ENCODE peak calls at places on chromosomes 12 and 14, in five cellular contexts. One of them, this sample, is unnamed.

GRCh38 chr12:65868133-65868705 is 43.9 kb downstream of the HMGA2 start:
- DNase-seq in PC-9: no peak
- DNase-seq in fibroblast of villous mesenchyme: peak
- DNase-seq in CD4-positive, alpha-beta T cell: no peak
- DNase-seq in kidney epithelial cell: no peak
- DNase-seq in this sample: peak

GRCh38 chr12:104358353-104359003 is 54.9 kb downstream of the EID3 start:
- DNase-seq in fibroblast of villous mesenchyme: peak
- DNase-seq in kidney epithelial cell: no peak
- DNase-seq in CD4-positive, alpha-beta T cell: peak
- DNase-seq in PC-9: peak
- DNase-seq in this sample: peak

GRCh38 chr12:119668315-119668651 is 350 bp downstream of the PRKAB1 start:
- DNase-seq in PC-9: no peak
- DNase-seq in fibroblast of villous mesenchyme: peak
- DNase-seq in kidney epithelial cell: no peak
- DNase-seq in CD4-positive, alpha-beta T cell: no peak
- DNase-seq in this sample: no peak

GRCh38 chr12:52552055-52552454 is 890 bp downstream of the KRT71 start:
- DNase-seq in PC-9: peak
- DNase-seq in kidney epithelial cell: no peak
- DNase-seq in fibroblast of villous mesenchyme: no peak
- DNase-seq in CD4-positive, alpha-beta T cell: no peak
- DNase-seq in this sample: no peak

GRCh38 chr12:124168016-124168415 is 126.9 kb upstream of the RFLNA start:
- DNase-seq in fibroblast of villous mesenchyme: no peak
- DNase-seq in kidney epithelial cell: no peak
- DNase-seq in CD4-positive, alpha-beta T cell: no peak
- DNase-seq in PC-9: no peak
- DNase-seq in this sample: no peak

GRCh38 chr12:93989913-93990312 is 158.5 kb upstream of the PLXNC1 start:
- DNase-seq in CD4-positive, alpha-beta T cell: no peak
- DNase-seq in PC-9: no peak
- DNase-seq in kidney epithelial cell: no peak
- DNase-seq in fibroblast of villous mesenchyme: no peak
- DNase-seq in this sample: no peak

GRCh38 chr12:6765634-6766581 is at the start of gene PTMS:
- DNase-seq in kidney epithelial cell: no peak
- DNase-seq in fibroblast of villous mesenchyme: peak
- DNase-seq in CD4-positive, alpha-beta T cell: no peak
- DNase-seq in PC-9: peak
- DNase-seq in this sample: peak

GRCh38 chr14:68139466-68140110 is 320.0 kb downstream of the RAD51B start:
- DNase-seq in kidney epithelial cell: no peak
- DNase-seq in CD4-positive, alpha-beta T cell: no peak
- DNase-seq in fibroblast of villous mesenchyme: no peak
- DNase-seq in PC-9: peak
- DNase-seq in this sample: no peak

GRCh38 chr14:91501951-91502930 is 7.9 kb downstream of the PPP4R3A start:
- DNase-seq in fibroblast of villous mesenchyme: no peak
- DNase-seq in kidney epithelial cell: peak
- DNase-seq in PC-9: no peak
- DNase-seq in CD4-positive, alpha-beta T cell: no peak
- DNase-seq in this sample: no peak

GRCh38 chr12:49046129-49046895 is 14.3 kb downstream of the KMT2D start:
- DNase-seq in fibroblast of villous mesenchyme: no peak
- DNase-seq in CD4-positive, alpha-beta T cell: no peak
- DNase-seq in PC-9: no peak
- DNase-seq in kidney epithelial cell: no peak
- DNase-seq in this sample: no peak

GRCh38 chr12:49043241-49043640 is 17.4 kb downstream of the KMT2D start:
- DNase-seq in CD4-positive, alpha-beta T cell: no peak
- DNase-seq in fibroblast of villous mesenchyme: no peak
- DNase-seq in kidney epithelial cell: no peak
- DNase-seq in PC-9: no peak
- DNase-seq in this sample: no peak

GRCh38 chr12:49044660-49045059 is 15.9 kb downstream of the KMT2D start:
- DNase-seq in fibroblast of villous mesenchyme: no peak
- DNase-seq in CD4-positive, alpha-beta T cell: no peak
- DNase-seq in kidney epithelial cell: no peak
- DNase-seq in PC-9: no peak
- DNase-seq in this sample: no peak

GRCh38 chr12:49041881-49042484 is 18.6 kb downstream of the KMT2D start:
- DNase-seq in kidney epithelial cell: no peak
- DNase-seq in fibroblast of villous mesenchyme: no peak
- DNase-seq in CD4-positive, alpha-beta T cell: no peak
- DNase-seq in PC-9: no peak
- DNase-seq in this sample: no peak

GRCh38 chr12:49043856-49044258 is 16.7 kb downstream of the KMT2D start:
- DNase-seq in kidney epithelial cell: no peak
- DNase-seq in PC-9: peak
- DNase-seq in fibroblast of villous mesenchyme: peak
- DNase-seq in CD4-positive, alpha-beta T cell: peak
- DNase-seq in this sample: peak
- TF ChIP-seq CTCF in kidney epithelial cell: peak
- TF ChIP-seq CTCF in PC-9: peak
- TF ChIP-seq CTCF in fibroblast of villous mesenchyme: peak
- TF ChIP-seq CTCF in CD4-positive, alpha-beta T cell: peak
- TF ChIP-seq CTCF in this sample: peak

DNA sequence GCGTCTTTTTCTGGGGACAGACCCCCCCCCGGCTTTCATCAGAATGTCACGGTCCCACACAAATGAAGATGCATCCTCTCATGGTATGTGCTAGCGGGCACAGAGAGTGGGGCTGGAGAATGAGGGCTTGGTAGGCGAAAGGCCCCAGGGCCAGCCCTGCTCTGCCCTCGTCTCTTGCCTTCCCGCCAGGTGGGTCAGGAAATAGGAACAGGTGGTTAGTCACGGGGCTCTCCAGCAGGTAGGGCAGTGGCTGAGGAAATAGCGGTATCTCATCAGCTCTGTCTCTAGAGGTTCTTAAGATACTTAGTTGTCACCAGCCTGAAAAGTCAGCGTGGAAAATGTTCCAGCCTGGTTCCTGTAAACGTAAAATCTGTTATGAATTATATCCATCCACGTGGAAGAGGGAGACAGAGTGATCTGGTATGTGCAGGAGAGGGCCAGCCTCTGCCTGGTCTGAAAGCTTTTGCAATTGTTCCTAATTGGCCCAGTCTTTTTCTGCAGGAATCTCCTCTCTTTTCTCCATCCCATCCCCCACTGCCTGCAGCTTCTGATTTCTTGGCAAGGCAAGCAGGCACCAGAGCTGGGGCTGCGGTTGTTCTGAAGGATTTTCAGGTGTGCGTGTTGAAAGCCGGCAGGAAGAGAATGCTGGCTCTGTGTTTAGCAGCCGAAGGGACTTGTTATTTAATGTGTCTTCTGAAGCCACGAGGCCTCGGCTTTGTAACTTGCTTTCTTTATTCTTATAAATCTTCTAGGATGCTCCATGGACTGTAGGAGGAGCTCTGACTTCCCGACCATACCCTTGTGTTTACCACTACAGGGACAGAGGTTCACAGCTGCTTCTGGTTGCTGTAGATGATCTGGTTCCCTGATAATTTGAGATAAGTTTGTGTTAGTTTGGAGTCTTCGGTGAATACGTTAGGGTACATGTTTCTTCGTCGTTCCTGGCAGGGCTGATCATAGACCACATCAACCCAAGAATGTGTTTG is 131.1 kb downstream of the CACNA1C start:
- DNase-seq in kidney epithelial cell: no peak
- DNase-seq in PC-9: no peak
- DNase-seq in fibroblast of villous mesenchyme: peak
- DNase-seq in CD4-positive, alpha-beta T cell: no peak
- DNase-seq in this sample: peak
- TF ChIP-seq CTCF in kidney epithelial cell: peak
- TF ChIP-seq CTCF in PC-9: no peak
- TF ChIP-seq CTCF in fibroblast of villous mesenchyme: peak
- TF ChIP-seq CTCF in CD4-positive, alpha-beta T cell: no peak
- TF ChIP-seq CTCF in this sample: peak

GRCh38 chr12:79119796-79120195 is 255.2 kb downstream of the SYT1 start:
- DNase-seq in CD4-positive, alpha-beta T cell: no peak
- DNase-seq in fibroblast of villous mesenchyme: no peak
- DNase-seq in kidney epithelial cell: no peak
- DNase-seq in PC-9: no peak
- DNase-seq in this sample: no peak

GRCh38 chr12:79125358-79125757 is 260.8 kb downstream of the SYT1 start:
- DNase-seq in kidney epithelial cell: no peak
- DNase-seq in CD4-positive, alpha-beta T cell: no peak
- DNase-seq in fibroblast of villous mesenchyme: no peak
- DNase-seq in PC-9: no peak
- DNase-seq in this sample: no peak

GRCh38 chr12:79115743-79116142 is 251.2 kb downstream of the SYT1 start:
- DNase-seq in kidney epithelial cell: no peak
- DNase-seq in PC-9: no peak
- DNase-seq in CD4-positive, alpha-beta T cell: no peak
- DNase-seq in fibroblast of villous mesenchyme: no peak
- DNase-seq in this sample: no peak

GRCh38 chr12:79124385-79124784 is 259.8 kb downstream of the SYT1 start:
- DNase-seq in PC-9: no peak
- DNase-seq in CD4-positive, alpha-beta T cell: no peak
- DNase-seq in kidney epithelial cell: no peak
- DNase-seq in fibroblast of villous mesenchyme: no peak
- DNase-seq in this sample: no peak

GRCh38 chr12:79121486-79121885 is 256.9 kb downstream of the SYT1 start:
- DNase-seq in fibroblast of villous mesenchyme: no peak
- DNase-seq in kidney epithelial cell: no peak
- DNase-seq in PC-9: no peak
- DNase-seq in CD4-positive, alpha-beta T cell: no peak
- DNase-seq in this sample: no peak
- TF ChIP-seq CTCF in fibroblast of villous mesenchyme: peak
- TF ChIP-seq CTCF in kidney epithelial cell: peak
- TF ChIP-seq CTCF in PC-9: peak
- TF ChIP-seq CTCF in CD4-positive, alpha-beta T cell: no peak
- TF ChIP-seq CTCF in this sample: peak

GRCh38 chr12:53972152-53972702 is 699 bp upstream of the HOXC11 start:
- DNase-seq in CD4-positive, alpha-beta T cell: no peak
- DNase-seq in kidney epithelial cell: no peak
- DNase-seq in fibroblast of villous mesenchyme: no peak
- DNase-seq in PC-9: peak
- DNase-seq in this sample: no peak

GRCh38 chr12:53971686-53972085 is 1.2 kb upstream of the HOXC11 start:
- DNase-seq in kidney epithelial cell: no peak
- DNase-seq in PC-9: no peak
- DNase-seq in CD4-positive, alpha-beta T cell: no peak
- DNase-seq in fibroblast of villous mesenchyme: no peak
- DNase-seq in this sample: no peak

GRCh38 chr12:53969588-53970259 is 3.2 kb upstream of the HOXC11 start:
- DNase-seq in kidney epithelial cell: no peak
- DNase-seq in fibroblast of villous mesenchyme: no peak
- DNase-seq in CD4-positive, alpha-beta T cell: no peak
- DNase-seq in PC-9: no peak
- DNase-seq in this sample: no peak

GRCh38 chr12:53970451-53970850 is 2.5 kb upstream of the HOXC11 start:
- DNase-seq in fibroblast of villous mesenchyme: no peak
- DNase-seq in PC-9: no peak
- DNase-seq in kidney epithelial cell: no peak
- DNase-seq in CD4-positive, alpha-beta T cell: no peak
- DNase-seq in this sample: no peak

GRCh38 chr12:53971129-53971528 is 1.8 kb upstream of the HOXC11 start:
- DNase-seq in CD4-positive, alpha-beta T cell: no peak
- DNase-seq in kidney epithelial cell: no peak
- DNase-seq in PC-9: no peak
- DNase-seq in fibroblast of villous mesenchyme: no peak
- DNase-seq in this sample: no peak
- TF ChIP-seq CTCF in CD4-positive, alpha-beta T cell: no peak
- TF ChIP-seq CTCF in kidney epithelial cell: no peak
- TF ChIP-seq CTCF in PC-9: no peak
- TF ChIP-seq CTCF in fibroblast of villous mesenchyme: no peak
- TF ChIP-seq CTCF in this sample: no peak

GRCh38 chr14:104934380-104934733 is 9.7 kb downstream of the PLD4 start:
- DNase-seq in CD4-positive, alpha-beta T cell: no peak
- DNase-seq in fibroblast of villous mesenchyme: no peak
- DNase-seq in PC-9: no peak
- DNase-seq in kidney epithelial cell: no peak
- DNase-seq in this sample: no peak

GRCh38 chr14:104933721-104934379 is 9.2 kb downstream of the PLD4 start:
- DNase-seq in kidney epithelial cell: no peak
- DNase-seq in PC-9: no peak
- DNase-seq in CD4-positive, alpha-beta T cell: no peak
- DNase-seq in fibroblast of villous mesenchyme: no peak
- DNase-seq in this sample: no peak

GRCh38 chr14:104936361-104937155 is 11.9 kb downstream of the PLD4 start:
- DNase-seq in CD4-positive, alpha-beta T cell: no peak
- DNase-seq in kidney epithelial cell: no peak
- DNase-seq in PC-9: no peak
- DNase-seq in fibroblast of villous mesenchyme: no peak
- DNase-seq in this sample: no peak

GRCh38 chr14:104935955-104936354 is 11.3 kb downstream of the PLD4 start:
- DNase-seq in PC-9: no peak
- DNase-seq in CD4-positive, alpha-beta T cell: no peak
- DNase-seq in kidney epithelial cell: no peak
- DNase-seq in fibroblast of villous mesenchyme: no peak
- DNase-seq in this sample: no peak

DNA sequence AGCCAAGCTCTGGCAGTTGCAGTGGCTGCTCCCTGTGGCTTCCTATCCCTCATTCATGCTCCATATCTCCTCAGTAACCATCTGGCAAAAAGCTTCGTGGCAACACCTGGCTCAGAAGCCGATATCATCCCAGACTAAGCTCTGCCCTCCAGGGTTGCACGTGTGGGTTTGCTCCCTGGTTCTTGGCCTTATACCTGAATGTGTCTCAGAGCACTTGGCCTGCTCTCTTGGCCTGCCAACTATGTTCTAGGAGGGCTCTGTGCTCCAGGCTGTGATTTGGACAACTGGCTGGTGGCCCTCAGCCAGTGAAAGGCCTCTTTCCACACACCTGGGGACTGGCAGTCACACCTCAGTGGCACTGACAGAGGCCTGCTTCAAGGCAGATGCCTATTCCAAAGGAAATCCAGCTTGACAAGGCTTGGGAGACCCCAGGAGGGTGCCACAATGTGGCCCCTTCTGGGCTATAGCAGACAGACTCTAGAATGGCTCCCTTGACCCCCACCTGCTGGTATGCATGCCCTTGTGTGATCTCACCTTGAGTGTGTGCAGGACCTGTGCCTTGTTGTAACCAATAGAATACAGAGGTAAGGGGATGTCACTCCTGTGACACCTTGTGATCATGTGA is 10.5 kb downstream of the PLD4 start:
- DNase-seq in fibroblast of villous mesenchyme: no peak
- DNase-seq in PC-9: no peak
- DNase-seq in CD4-positive, alpha-beta T cell: no peak
- DNase-seq in kidney epithelial cell: no peak
- DNase-seq in this sample: no peak
- TF ChIP-seq CTCF in fibroblast of villous mesenchyme: no peak
- TF ChIP-seq CTCF in PC-9: no peak
- TF ChIP-seq CTCF in CD4-positive, alpha-beta T cell: no peak
- TF ChIP-seq CTCF in kidney epithelial cell: no peak
- TF ChIP-seq CTCF in this sample: no peak

DNA sequence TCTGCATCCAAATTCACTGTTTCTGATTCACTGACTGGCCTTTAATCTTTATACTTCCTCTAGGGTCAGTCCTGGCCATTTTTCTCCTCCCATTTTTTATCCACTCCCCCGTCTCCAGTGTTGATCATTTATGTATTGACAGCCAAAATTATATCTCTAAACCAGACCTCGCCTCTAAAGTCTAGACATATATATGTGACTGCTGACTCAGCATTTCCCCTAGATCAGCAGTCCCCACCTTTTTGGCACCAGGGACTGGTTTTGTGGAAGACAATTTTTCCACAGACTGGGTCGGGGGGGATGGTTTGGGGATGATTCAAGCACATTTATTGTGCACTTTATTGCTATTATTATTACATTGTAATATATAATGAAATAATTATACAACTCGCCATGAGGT is 88.3 kb upstream of the DAAM1 start:
- DNase-seq in PC-9: no peak
- DNase-seq in fibroblast of villous mesenchyme: no peak
- DNase-seq in CD4-positive, alpha-beta T cell: no peak
- DNase-seq in kidney epithelial cell: no peak
- DNase-seq in this sample: no peak
- TF ChIP-seq CTCF in PC-9: no peak
- TF ChIP-seq CTCF in fibroblast of villous mesenchyme: no peak
- TF ChIP-seq CTCF in CD4-positive, alpha-beta T cell: no peak
- TF ChIP-seq CTCF in kidney epithelial cell: no peak
- TF ChIP-seq CTCF in this sample: no peak

This sample was measured in HFFc6.